ENCODE peak calls at places on chromosomes 13 and 19, in four cellular contexts. One of them, this sample, is unnamed.
A peak's percentile ranks its signal among the peaks of the same experiment; 100 is the strongest.

GRCh38 chr19:871446-872265 is 12.2 kb downstream of the CFD start:
- DNase-seq in activated B cell treated with CpG ODN at 0.5 μM for 24 hours: no peak
- DNase-seq in uterus: no peak
- DNase-seq in SK-N-SH: peak; percentile 75
- DNase-seq in this sample: no peak

GRCh38 chr19:8050274-8051096 is 2.1 kb upstream of the CCL25 start:
- DNase-seq in SK-N-SH: peak; percentile 98
- DNase-seq in activated B cell treated with CpG ODN at 0.5 μM for 24 hours: peak; percentile 88
- DNase-seq in uterus: peak; percentile 51
- DNase-seq in this sample: peak; percentile 88

GRCh38 chr19:4969772-4970531 is 1.0 kb downstream of the KDM4B start:
- DNase-seq in SK-N-SH: peak; percentile 47
- DNase-seq in activated B cell treated with CpG ODN at 0.5 μM for 24 hours: peak; percentile 32
- DNase-seq in uterus: no peak
- DNase-seq in this sample: no peak

GRCh38 chr13:27599845-27600553 is 20.3 kb downstream of the LNX2 start:
- DNase-seq in uterus: no peak
- DNase-seq in SK-N-SH: peak; percentile 17
- DNase-seq in activated B cell treated with CpG ODN at 0.5 μM for 24 hours: no peak
- DNase-seq in this sample: no peak

GRCh38 chr13:93867481-93867880 is 612.0 kb downstream of the DCT start:
- DNase-seq in SK-N-SH: no peak
- DNase-seq in uterus: no peak
- DNase-seq in activated B cell treated with CpG ODN at 0.5 μM for 24 hours: no peak
- DNase-seq in this sample: no peak

GRCh38 chr13:97366172-97366688 is 67.7 kb upstream of the RAP2A start:
- DNase-seq in uterus: no peak
- DNase-seq in SK-N-SH: no peak
- DNase-seq in activated B cell treated with CpG ODN at 0.5 μM for 24 hours: no peak
- DNase-seq in this sample: no peak

GRCh38 chr13:51645154-51645650 is 60.9 kb downstream of the WDFY2 start:
- DNase-seq in SK-N-SH: no peak
- DNase-seq in uterus: no peak
- DNase-seq in activated B cell treated with CpG ODN at 0.5 μM for 24 hours: no peak
- DNase-seq in this sample: no peak

GRCh38 chr13:80251403-80251802 is 89.5 kb downstream of the SPRY2 start:
- DNase-seq in activated B cell treated with CpG ODN at 0.5 μM for 24 hours: no peak
- DNase-seq in uterus: no peak
- DNase-seq in SK-N-SH: no peak
- DNase-seq in this sample: no peak

GRCh38 chr19:39409207-39409885 is 2.7 kb downstream of the ZFP36 start:
- DNase-seq in activated B cell treated with CpG ODN at 0.5 μM for 24 hours: peak; percentile 76
- DNase-seq in SK-N-SH: peak; percentile 75
- DNase-seq in uterus: peak; percentile 94
- DNase-seq in this sample: peak; percentile 86

GRCh38 chr19:42132851-42133528 is 744 bp upstream of the POU2F2 start:
- DNase-seq in activated B cell treated with CpG ODN at 0.5 μM for 24 hours: peak; percentile 97
- DNase-seq in uterus: peak; percentile 31
- DNase-seq in SK-N-SH: peak; percentile 96
- DNase-seq in this sample: peak; percentile 81

GRCh38 chr13:21638319-21639282 is 32.3 kb upstream of the FGF9 start:
- DNase-seq in SK-N-SH: peak; percentile 29
- DNase-seq in activated B cell treated with CpG ODN at 0.5 μM for 24 hours: no peak
- DNase-seq in uterus: peak; percentile 18
- DNase-seq in this sample: no peak

GRCh38 chr13:22103046-22103445 is 432.2 kb downstream of the FGF9 start:
- DNase-seq in uterus: no peak
- DNase-seq in activated B cell treated with CpG ODN at 0.5 μM for 24 hours: no peak
- DNase-seq in SK-N-SH: no peak
- DNase-seq in this sample: no peak

GRCh38 chr13:47426126-47426849 is 529.4 kb upstream of the HTR2A start:
- DNase-seq in uterus: no peak
- DNase-seq in SK-N-SH: no peak
- DNase-seq in activated B cell treated with CpG ODN at 0.5 μM for 24 hours: no peak
- DNase-seq in this sample: no peak

GRCh38 chr19:38046254-38047047 is 139.4 kb downstream of the SIPA1L3 start:
- DNase-seq in activated B cell treated with CpG ODN at 0.5 μM for 24 hours: peak; percentile 74
- DNase-seq in SK-N-SH: no peak
- DNase-seq in uterus: no peak
- DNase-seq in this sample: no peak

GRCh38 chr13:74135306-74136088 is 1.3 kb upstream of the KLF12 start:
- DNase-seq in uterus: peak; percentile 39
- DNase-seq in activated B cell treated with CpG ODN at 0.5 μM for 24 hours: peak; percentile 78
- DNase-seq in SK-N-SH: peak; percentile 92
- DNase-seq in this sample: peak; percentile 88

GRCh38 chr19:18496167-18496979 is 25.5 kb downstream of the ELL start:
- DNase-seq in uterus: no peak
- DNase-seq in activated B cell treated with CpG ODN at 0.5 μM for 24 hours: no peak
- DNase-seq in SK-N-SH: no peak
- DNase-seq in this sample: no peak

GRCh38 chr19:18494267-18494607 is 27.6 kb downstream of the ELL start:
- DNase-seq in uterus: no peak
- DNase-seq in SK-N-SH: no peak
- DNase-seq in activated B cell treated with CpG ODN at 0.5 μM for 24 hours: no peak
- DNase-seq in this sample: no peak

GRCh38 chr19:18496980-18497256 is 25.0 kb downstream of the ELL start:
- DNase-seq in activated B cell treated with CpG ODN at 0.5 μM for 24 hours: no peak
- DNase-seq in uterus: no peak
- DNase-seq in SK-N-SH: no peak
- DNase-seq in this sample: no peak

GRCh38 chr19:18493440-18494266 is 28.2 kb downstream of the ELL start:
- DNase-seq in uterus: no peak
- DNase-seq in activated B cell treated with CpG ODN at 0.5 μM for 24 hours: no peak
- DNase-seq in SK-N-SH: no peak
- DNase-seq in this sample: no peak

DNA sequence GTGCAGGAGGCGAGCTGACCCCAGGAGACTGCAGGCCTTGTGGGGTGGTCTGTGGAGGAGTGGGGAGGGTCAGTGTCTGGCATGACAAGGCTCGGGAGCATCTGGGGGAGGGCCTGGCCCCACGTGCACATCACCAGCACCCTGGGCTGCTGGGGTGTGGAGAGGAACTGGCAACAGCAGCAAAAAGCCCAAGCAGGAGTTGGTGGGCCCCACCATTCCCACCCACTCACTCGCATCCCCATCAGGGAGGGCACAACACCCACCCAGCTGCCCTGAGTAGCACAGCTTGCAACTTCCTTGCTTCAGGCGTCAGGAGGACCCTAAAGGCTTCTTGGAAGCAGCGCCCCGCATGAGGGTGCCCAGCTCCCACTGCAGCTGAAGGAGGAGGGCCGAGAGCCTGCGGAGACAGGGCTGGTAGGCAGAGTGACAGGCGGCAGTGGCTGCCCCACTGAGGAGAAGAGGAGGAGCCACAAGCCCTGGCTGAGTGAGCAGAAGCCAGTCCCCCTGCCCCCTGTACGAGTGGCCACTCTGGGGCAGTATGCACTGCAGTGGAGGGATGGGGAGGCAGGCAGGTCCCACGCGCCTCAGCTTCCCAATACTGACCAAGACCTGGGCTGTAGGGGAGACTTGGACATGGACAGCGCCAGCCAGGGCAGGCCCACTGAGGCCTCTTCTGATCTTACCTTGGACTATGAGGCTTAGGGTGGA is 26.5 kb downstream of the ELL start:
- DNase-seq in activated B cell treated with CpG ODN at 0.5 μM for 24 hours: no peak
- DNase-seq in SK-N-SH: peak; percentile 51
- DNase-seq in uterus: no peak
- DNase-seq in this sample: no peak
- TF ChIP-seq CTCF in activated B cell treated with CpG ODN at 0.5 μM for 24 hours: no peak
- TF ChIP-seq CTCF in SK-N-SH: no peak
- TF ChIP-seq CTCF in uterus: no peak
- TF ChIP-seq CTCF in this sample: no peak

DNA sequence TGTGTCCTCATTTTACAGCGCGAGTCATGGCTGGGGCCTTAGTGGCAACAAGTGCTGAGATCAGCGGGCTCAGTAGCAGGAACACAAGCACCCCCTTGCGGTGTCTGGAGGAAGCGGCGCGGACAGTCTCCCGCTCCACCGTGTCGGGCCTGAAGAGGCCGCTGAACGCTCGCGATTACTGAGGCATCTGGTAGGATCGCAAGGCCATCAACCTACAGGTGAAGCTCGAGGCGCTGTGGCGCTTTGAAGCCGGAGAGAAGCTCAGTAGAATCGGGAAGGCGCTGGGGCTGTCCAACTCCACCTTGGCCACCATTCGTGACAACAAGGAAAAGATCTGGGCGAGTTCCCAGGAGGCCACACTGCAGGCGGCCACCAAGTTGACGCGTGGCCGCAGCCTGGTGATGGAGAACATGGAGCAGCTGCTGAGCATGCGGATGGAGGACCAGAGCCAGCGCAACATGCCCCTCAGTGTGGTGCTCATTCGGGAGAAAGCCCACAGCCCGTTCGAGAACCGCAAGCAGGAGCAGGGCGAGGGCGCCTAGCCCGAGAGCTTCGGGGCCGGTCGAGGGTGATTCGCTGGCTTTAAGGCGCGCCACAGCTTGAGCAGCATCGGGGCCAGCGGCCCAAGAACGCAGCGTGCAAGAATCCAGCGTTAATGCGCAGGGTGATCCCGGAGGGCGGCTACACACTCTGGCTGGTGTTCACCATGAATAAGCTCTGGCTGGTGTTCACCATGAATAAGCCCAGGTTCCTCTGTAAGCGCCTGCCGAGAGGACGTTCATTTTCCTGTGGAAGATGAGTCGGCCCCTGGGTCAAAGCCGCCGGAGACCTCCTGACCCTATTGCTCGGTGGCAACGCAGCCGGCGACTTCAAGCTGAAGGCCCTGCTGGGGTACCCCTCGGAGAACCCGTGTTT is 8.3 kb upstream of the MZF1 start:
- DNase-seq in activated B cell treated with CpG ODN at 0.5 μM for 24 hours: peak; percentile 73
- DNase-seq in SK-N-SH: no peak
- DNase-seq in uterus: peak; percentile 86
- DNase-seq in this sample: peak; percentile 80
- TF ChIP-seq CTCF in activated B cell treated with CpG ODN at 0.5 μM for 24 hours: no peak
- TF ChIP-seq CTCF in SK-N-SH: peak; percentile 24
- TF ChIP-seq CTCF in uterus: peak; percentile 75
- TF ChIP-seq CTCF in this sample: peak; percentile 88

GRCh38 chr13:107144432-107144831 is 576.5 kb upstream of the ARGLU1 start:
- DNase-seq in SK-N-SH: no peak
- DNase-seq in activated B cell treated with CpG ODN at 0.5 μM for 24 hours: no peak
- DNase-seq in uterus: no peak
- DNase-seq in this sample: no peak
- TF ChIP-seq CTCF in SK-N-SH: peak; percentile 37
- TF ChIP-seq CTCF in activated B cell treated with CpG ODN at 0.5 μM for 24 hours: no peak
- TF ChIP-seq CTCF in uterus: no peak
- TF ChIP-seq CTCF in this sample: peak; percentile 63

GRCh38 chr13:25468330-25469178 is 96.8 kb downstream of the ATP8A2 start:
- DNase-seq in SK-N-SH: peak; percentile 94
- DNase-seq in activated B cell treated with CpG ODN at 0.5 μM for 24 hours: no peak
- DNase-seq in uterus: no peak
- DNase-seq in this sample: peak; percentile 77
- TF ChIP-seq CTCF in SK-N-SH: no peak
- TF ChIP-seq CTCF in activated B cell treated with CpG ODN at 0.5 μM for 24 hours: no peak
- TF ChIP-seq CTCF in uterus: no peak
- TF ChIP-seq CTCF in this sample: peak; percentile 35

GRCh38 chr13:87677334-87678234 is 6.4 kb downstream of the SLITRK5 start:
- DNase-seq in SK-N-SH: peak; percentile 63
- DNase-seq in activated B cell treated with CpG ODN at 0.5 μM for 24 hours: no peak
- DNase-seq in uterus: no peak
- DNase-seq in this sample: no peak

GRCh38 chr13:87678353-87678752 is 7.2 kb downstream of the SLITRK5 start:
- DNase-seq in uterus: no peak
- DNase-seq in SK-N-SH: peak; percentile 4
- DNase-seq in activated B cell treated with CpG ODN at 0.5 μM for 24 hours: no peak
- DNase-seq in this sample: no peak

GRCh38 chr13:87676254-87677042 is 5.3 kb downstream of the SLITRK5 start:
- DNase-seq in activated B cell treated with CpG ODN at 0.5 μM for 24 hours: no peak
- DNase-seq in SK-N-SH: peak; percentile 4
- DNase-seq in uterus: no peak
- DNase-seq in this sample: no peak

GRCh38 chr13:87677043-87677333 is 5.8 kb downstream of the SLITRK5 start:
- DNase-seq in activated B cell treated with CpG ODN at 0.5 μM for 24 hours: no peak
- DNase-seq in uterus: no peak
- DNase-seq in SK-N-SH: no peak
- DNase-seq in this sample: no peak

DNA sequence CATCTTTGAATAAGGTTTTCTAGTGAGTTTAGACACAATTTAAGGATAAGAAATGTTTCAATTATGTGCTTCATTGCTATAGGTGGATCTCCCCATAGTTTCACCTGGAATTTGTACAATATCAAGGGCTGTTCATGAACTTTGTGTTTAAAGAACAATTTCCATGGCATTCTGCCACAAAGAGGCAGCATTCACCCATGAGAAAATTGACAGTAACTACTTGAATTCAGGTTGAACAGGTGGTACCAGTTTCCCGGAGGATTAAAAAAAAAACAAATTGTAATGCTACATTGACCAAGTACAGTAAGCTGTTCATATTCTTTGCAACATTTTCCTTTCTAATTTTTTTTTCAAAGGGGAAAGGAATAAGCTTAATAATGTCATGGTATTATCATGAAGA is 9.1 kb downstream of the SLITRK5 start:
- DNase-seq in SK-N-SH: peak; percentile 5
- DNase-seq in activated B cell treated with CpG ODN at 0.5 μM for 24 hours: no peak
- DNase-seq in uterus: no peak
- DNase-seq in this sample: no peak
- TF ChIP-seq CTCF in SK-N-SH: no peak
- TF ChIP-seq CTCF in activated B cell treated with CpG ODN at 0.5 μM for 24 hours: no peak
- TF ChIP-seq CTCF in uterus: no peak
- TF ChIP-seq CTCF in this sample: peak; percentile 54

This sample was measured in type B pancreatic cell.